ENCODE peak calls at places on chromosome 9, in six cellular contexts. One of them, this sample, is unnamed.

GRCh38 chr9:123373941-123374340 is 17.9 kb downstream of the CRB2 start:
- DNase-seq in astrocyte of the spinal cord: no peak
- DNase-seq in endothelial cell: no peak
- DNase-seq in A549: no peak
- DNase-seq in hypothalamus: no peak
- DNase-seq in tibial artery: no peak
- DNase-seq in this sample: peak; percentile 62

GRCh38 chr9:33469891-33470290 is 3.8 kb downstream of the NOL6 start:
- DNase-seq in astrocyte of the spinal cord: no peak
- DNase-seq in A549: no peak
- DNase-seq in hypothalamus: no peak
- DNase-seq in tibial artery: no peak
- DNase-seq in endothelial cell: no peak
- DNase-seq in this sample: no peak

GRCh38 chr9:109037946-109038345 is 24.6 kb upstream of the CTNNAL1 start:
- DNase-seq in endothelial cell: no peak
- DNase-seq in hypothalamus: no peak
- DNase-seq in astrocyte of the spinal cord: no peak
- DNase-seq in A549: no peak
- DNase-seq in tibial artery: no peak
- DNase-seq in this sample: no peak

GRCh38 chr9:33288235-33288634 is 2.1 kb upstream of the NFX1 start:
- DNase-seq in hypothalamus: no peak
- DNase-seq in astrocyte of the spinal cord: no peak
- DNase-seq in A549: no peak
- DNase-seq in endothelial cell: no peak
- DNase-seq in tibial artery: no peak
- DNase-seq in this sample: no peak

GRCh38 chr9:4143951-4144717 is 155.7 kb downstream of the GLIS3 start:
- DNase-seq in A549: peak; percentile 45
- DNase-seq in tibial artery: no peak
- DNase-seq in astrocyte of the spinal cord: peak; percentile 56
- DNase-seq in hypothalamus: no peak
- DNase-seq in endothelial cell: no peak
- DNase-seq in this sample: no peak

GRCh38 chr9:94128580-94128979 is 44.3 kb downstream of the PTPDC1 start:
- DNase-seq in tibial artery: no peak
- DNase-seq in endothelial cell: no peak
- DNase-seq in hypothalamus: no peak
- DNase-seq in astrocyte of the spinal cord: no peak
- DNase-seq in A549: no peak
- DNase-seq in this sample: no peak

GRCh38 chr9:112013261-112013660 is 116.6 kb downstream of the UGCG start:
- DNase-seq in hypothalamus: no peak
- DNase-seq in astrocyte of the spinal cord: no peak
- DNase-seq in tibial artery: no peak
- DNase-seq in A549: no peak
- DNase-seq in endothelial cell: no peak
- DNase-seq in this sample: no peak

GRCh38 chr9:136533775-136534157 is 12.1 kb downstream of the NOTCH1 start:
- DNase-seq in astrocyte of the spinal cord: peak; percentile 29
- DNase-seq in A549: no peak
- DNase-seq in hypothalamus: no peak
- DNase-seq in endothelial cell: no peak
- DNase-seq in tibial artery: peak; percentile 46
- DNase-seq in this sample: no peak

GRCh38 chr9:124500028-124500795 is 7.0 kb downstream of the NR5A1 start:
- DNase-seq in hypothalamus: no peak
- DNase-seq in tibial artery: no peak
- DNase-seq in endothelial cell: no peak
- DNase-seq in astrocyte of the spinal cord: no peak
- DNase-seq in A549: no peak
- DNase-seq in this sample: no peak